ENCODE peak calls at places on chromosomes 6 and 20, in five cellular contexts. F is tibial nerve, E is esophagus muscularis mucosa, C is transverse colon, S is suprapubic skin. V is an unnamed sample. For H3K27me3, the result is how much of the 10 kb centered on the place peaks cover.

GRCh38 chr20:35215066-35215956 is 11.2 kb upstream of the MMP24 start:
- DNase-seq in F (no peak), S (no peak), E (no peak), C (no peak), V (no peak)

GRCh38 chr20:57990396-57990987 is 238.0 kb downstream of the ANKRD60 start:
- DNase-seq in E (no peak), C (no peak), F (no peak), S (no peak), V (no peak)

GRCh38 chr20:38892091-38892981 is 33.9 kb upstream of the FAM83D start:
- DNase-seq in C (peak), E (no peak), F (no peak), S (no peak), V (no peak)

GRCh38 chr6:79048611-79049010 is 29.4 kb downstream of the PHIP start:
- DNase-seq in S (no peak), C (no peak), E (no peak), F (no peak), V (no peak)

GRCh38 chr6:151136141-151136755 is 103.5 kb upstream of the AKAP12 start:
- DNase-seq in C (no peak), F (peak), S (no peak), E (no peak), V (no peak)

GRCh38 chr6:84773431-84774173 is 9.2 kb upstream of the TBX18 start:
- DNase-seq in E (peak), S (peak), C (no peak), F (peak), V (no peak)

GRCh38 chr6:84768442-84769174 is 4.2 kb upstream of the TBX18 start:
- DNase-seq in E (no peak), S (no peak), F (peak), C (no peak), V (no peak)

GRCh38 chr6:148364056-148364844 is 21.6 kb downstream of the SASH1 start:
- DNase-seq in F (no peak), E (no peak), C (no peak), S (no peak), V (no peak)

GRCh38 chr6:4008324-4009047 is 70.5 kb downstream of the FAM217A start:
- DNase-seq in C (no peak), S (no peak), F (no peak), E (no peak), V (no peak)

GRCh38 chr20:37968726-37969401 is 64.4 kb downstream of the TTI1 start:
- DNase-seq in C (no peak), F (no peak), S (peak), E (peak), V (no peak)

GRCh38 chr20:18750735-18751134 is 62.8 kb upstream of the SCP2D1 start:
- DNase-seq in E (no peak), C (no peak), F (no peak), S (no peak), V (no peak)

GRCh38 chr6:55963301-55963700 is 87.9 kb upstream of the BMP5 start:
- DNase-seq in E (no peak), C (no peak), F (no peak), S (no peak), V (no peak)

GRCh38 chr20:43576108-43576507 is 14.6 kb upstream of the IFT52 start:
- DNase-seq in S (no peak), C (no peak), E (no peak), F (no peak), V (no peak)

GRCh38 chr20:63695419-63696310 is 787 bp upstream of the TNFRSF6B start:
- DNase-seq in F (no peak), E (no peak), S (no peak), C (no peak), V (peak)

GRCh38 chr6:157240059-157240959 is 83.0 kb downstream of the TMEM242 start:
- DNase-seq in F (peak), E (peak), S (peak), C (peak), V (peak)

GRCh38 chr20:17721802-17722486 is 22.2 kb downstream of the BANF2 start:
- DNase-seq in E (no peak), F (no peak), C (peak), S (no peak), V (no peak)

GRCh38 chr6:2782356-2782708 is 17.1 kb downstream of the WRNIP1 start:
- DNase-seq in E (no peak), S (peak), F (no peak), C (no peak), V (no peak)

GRCh38 chr20:57698191-57698866 is 11.5 kb downstream of the PMEPA1 start:
- DNase-seq in F (no peak), E (no peak), C (peak), S (no peak), V (no peak)

GRCh38 chr20:32155017-32155965 is 45.8 kb downstream of the TM9SF4 start:
- DNase-seq in F (peak), S (peak), E (peak), C (peak), V (peak)

GRCh38 chr20:44483112-44483511 is 7.4 kb downstream of the TTPAL start:
- DNase-seq in S (peak), F (no peak), E (no peak), C (no peak), V (no peak)

GRCh38 chr20:12722096-12722495 is 286.7 kb upstream of the SPTLC3 start:
- DNase-seq in E (no peak), S (no peak), C (no peak), F (no peak), V (no peak)

GRCh38 chr20:62412194-62413024 is 5.3 kb upstream of the CABLES2 start:
- DNase-seq in S (no peak), F (no peak), C (peak), E (no peak), V (no peak)

GRCh38 chr6:111080713-111081112 is 6.6 kb upstream of the SLC16A10 start:
- DNase-seq in S (no peak), C (no peak), E (no peak), F (no peak), V (no peak)

GRCh38 chr6:159929819-159930218 is 39.0 kb downstream of the MAS1 start:
- DNase-seq in S (no peak), E (no peak), F (no peak), C (peak), V (no peak)

GRCh38 chr6:6039946-6040509 is 33.3 kb upstream of the NRN1 start:
- DNase-seq in E (no peak), F (no peak), C (no peak), S (no peak), V (no peak)

GRCh38 chr6:148545901-148546300 is 200.9 kb upstream of the UST start:
- DNase-seq in S (no peak), C (no peak), E (peak), F (no peak), V (no peak)

GRCh38 chr20:40332167-40332566 is 356.9 kb downstream of the MAFB start:
- DNase-seq in F (no peak), E (no peak), C (no peak), S (no peak), V (no peak)

GRCh38 chr6:167550936-167551633 is 226.2 kb downstream of the TTLL2 start:
- DNase-seq in C (peak), E (no peak), S (no peak), F (peak), V (peak)

GRCh38 chr6:149443411-149444181 is 41.2 kb downstream of the ZC3H12D start:
- DNase-seq in C (no peak), E (no peak), S (no peak), F (no peak), V (peak)

GRCh38 chr20:324177-325042 is 942 bp upstream of the SOX12 start:
- DNase-seq in C (peak), F (peak), S (peak), E (peak), V (peak)

GRCh38 chr20:47773381-47773786 is 11.9 kb downstream of the SULF2 start:
- DNase-seq in E (no peak), F (no peak), S (no peak), C (peak), V (no peak)

GRCh38 chr20:9375221-9375681 is 139.1 kb upstream of the LAMP5 start:
- DNase-seq in C (no peak), E (no peak), F (no peak), S (no peak), V (no peak)

DNA sequence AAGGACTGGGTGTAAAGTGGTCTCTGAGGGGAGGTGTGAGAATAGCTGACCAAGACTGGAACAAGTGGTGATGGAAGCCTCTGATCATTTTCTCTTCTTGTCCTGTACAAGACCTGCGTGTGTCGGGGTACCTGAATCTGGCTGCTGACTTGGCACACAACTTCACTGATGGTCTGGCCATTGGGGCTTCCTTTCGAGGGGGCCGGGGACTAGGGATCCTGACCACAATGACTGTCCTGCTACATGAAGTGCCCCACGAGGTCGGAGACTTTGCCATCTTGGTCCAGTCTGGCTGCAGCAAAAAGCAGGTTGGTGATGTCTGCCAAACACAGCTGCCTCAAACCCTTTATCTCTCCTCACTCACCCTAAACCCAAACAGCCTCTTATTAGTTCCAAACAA is 1.7 kb upstream of the HSD17B8 start:
- DNase-seq in C (no peak), S (no peak), F (no peak), E (no peak), V (no peak)
- TF ChIP-seq EP300 in C (no peak), S (no peak), F (no peak), E (no peak), V (no peak)

GRCh38 chr6:163459536-163459935 is 45.0 kb downstream of the QKI start:
- DNase-seq in F (no peak), C (no peak), E (no peak), S (no peak), V (no peak)
- H3K4me3 ChIP-seq in F (no peak), C (no peak), E (no peak), S (no peak), V (no peak)

GRCh38 chr6:13678255-13678983 is 33.2 kb downstream of the RANBP9 start:
- DNase-seq in F (no peak), E (no peak), S (no peak), C (no peak), V (no peak)
- H3K27me3 ChIP-seq in F (under half), E (under half), S (under half), C (under half), V (under half)

GRCh38 chr20:6576721-6577120 is 190.8 kb upstream of the BMP2 start:
- DNase-seq in S (no peak), C (no peak), F (no peak), E (no peak), V (no peak)

GRCh38 chr20:6579824-6580223 is 187.7 kb upstream of the BMP2 start:
- DNase-seq in S (no peak), E (no peak), C (no peak), F (no peak), V (no peak)

GRCh38 chr20:6580486-6580885 is 187.0 kb upstream of the BMP2 start:
- DNase-seq in F (no peak), S (no peak), C (no peak), E (peak), V (no peak)

GRCh38 chr20:6579417-6579816 is 188.1 kb upstream of the BMP2 start:
- DNase-seq in E (no peak), S (no peak), F (no peak), C (no peak), V (no peak)

GRCh38 chr20:6575912-6576391 is 191.5 kb upstream of the BMP2 start:
- DNase-seq in C (no peak), F (no peak), S (no peak), E (no peak), V (no peak)
- TF ChIP-seq EP300 in C (no peak), F (no peak), S (no peak), E (no peak), V (no peak)

GRCh38 chr6:144160452-144160851 is 10.1 kb downstream of the STX11 start:
- DNase-seq in F (no peak), S (no peak), C (no peak), E (no peak), V (no peak)

GRCh38 chr6:144162977-144163376 is 12.7 kb downstream of the STX11 start:
- DNase-seq in S (no peak), E (no peak), C (no peak), F (no peak), V (no peak)

GRCh38 chr6:144159231-144159630 is 8.9 kb downstream of the STX11 start:
- DNase-seq in S (no peak), F (no peak), E (no peak), C (no peak), V (no peak)

GRCh38 chr6:144159727-144160126 is 9.4 kb downstream of the STX11 start:
- DNase-seq in S (no peak), C (no peak), E (no peak), F (no peak), V (no peak)

GRCh38 chr6:144161970-144162369 is 11.7 kb downstream of the STX11 start:
- DNase-seq in F (no peak), E (no peak), C (no peak), S (no peak), V (no peak)
- H3K4me3 ChIP-seq in F (no peak), E (no peak), C (no peak), S (no peak), V (no peak)

DNA sequence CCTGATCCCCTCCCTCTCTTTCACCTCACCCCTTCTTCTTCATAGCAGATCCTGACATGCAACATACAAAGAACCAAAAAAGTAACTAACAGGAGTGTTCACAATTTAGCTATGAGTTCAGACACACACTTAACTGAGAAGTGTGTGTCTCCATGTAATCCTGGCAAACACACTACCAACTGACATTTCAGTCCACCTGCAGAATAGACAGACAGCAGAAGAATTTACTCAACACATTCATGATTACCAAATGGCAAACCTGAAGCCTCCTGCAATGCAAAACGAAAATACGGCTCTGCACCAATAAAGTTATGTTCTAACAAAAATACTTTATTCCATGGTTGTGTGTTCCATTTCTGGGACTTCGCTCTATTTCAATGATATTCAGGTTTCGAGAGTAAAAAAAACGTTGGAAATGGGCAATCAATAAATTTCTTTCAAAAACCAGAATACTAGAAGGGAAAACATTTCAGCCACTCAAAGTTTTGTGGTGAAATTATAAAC is 2.6 kb downstream of the BACH2 start:
- DNase-seq in F (no peak), C (no peak), E (no peak), S (no peak), V (no peak)
- H3K27me3 ChIP-seq in F (under half), C (half or more), E (under half), S (under half), V (under half)

GRCh38 chr6:7540595-7540994 is 876 bp upstream of the DSP start:
- DNase-seq in S (no peak), F (no peak), E (peak), C (no peak), V (no peak)

GRCh38 chr6:7542878-7543394 is 1.5 kb downstream of the DSP start:
- DNase-seq in S (peak), F (no peak), E (peak), C (peak), V (peak)

GRCh38 chr6:7542065-7542877 is 800 bp downstream of the DSP start:
- DNase-seq in E (peak), S (no peak), F (no peak), C (peak), V (no peak)

GRCh38 chr6:7543761-7544424 is 2.4 kb downstream of the DSP start:
- DNase-seq in E (peak), C (no peak), F (no peak), S (no peak), V (no peak)

GRCh38 chr6:7541175-7542064 is at the start of gene DSP:
- DNase-seq in F (no peak), E (peak), S (peak), C (peak), V (no peak)
- TF ChIP-seq EP300 in F (no peak), E (no peak), S (no peak), C (peak), V (no peak)

DNA sequence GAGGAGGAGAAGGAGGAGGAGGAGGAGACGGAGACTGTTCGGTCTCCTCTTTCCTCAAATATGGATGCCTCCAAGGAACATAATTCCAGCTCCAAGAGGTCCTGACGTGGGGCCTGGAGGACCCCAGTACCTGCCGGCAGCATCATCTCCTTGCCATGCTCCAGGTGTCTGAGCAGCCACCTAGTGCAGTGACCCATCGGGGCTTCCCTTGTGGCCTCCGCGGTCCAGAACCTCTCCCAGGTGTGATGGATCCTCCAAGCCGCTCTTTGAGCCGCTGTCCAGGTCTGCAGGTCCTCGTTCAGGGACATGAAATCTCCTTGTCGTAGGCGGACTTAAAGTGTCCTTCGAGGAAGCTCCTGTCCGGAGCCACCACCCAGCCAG is 35.8 kb upstream of the HLA-C start:
- DNase-seq in S (no peak), F (no peak), C (no peak), E (no peak), V (no peak)
- H3K4me3 ChIP-seq in S (peak), F (no peak), C (peak), E (no peak), V (no peak)

DNA sequence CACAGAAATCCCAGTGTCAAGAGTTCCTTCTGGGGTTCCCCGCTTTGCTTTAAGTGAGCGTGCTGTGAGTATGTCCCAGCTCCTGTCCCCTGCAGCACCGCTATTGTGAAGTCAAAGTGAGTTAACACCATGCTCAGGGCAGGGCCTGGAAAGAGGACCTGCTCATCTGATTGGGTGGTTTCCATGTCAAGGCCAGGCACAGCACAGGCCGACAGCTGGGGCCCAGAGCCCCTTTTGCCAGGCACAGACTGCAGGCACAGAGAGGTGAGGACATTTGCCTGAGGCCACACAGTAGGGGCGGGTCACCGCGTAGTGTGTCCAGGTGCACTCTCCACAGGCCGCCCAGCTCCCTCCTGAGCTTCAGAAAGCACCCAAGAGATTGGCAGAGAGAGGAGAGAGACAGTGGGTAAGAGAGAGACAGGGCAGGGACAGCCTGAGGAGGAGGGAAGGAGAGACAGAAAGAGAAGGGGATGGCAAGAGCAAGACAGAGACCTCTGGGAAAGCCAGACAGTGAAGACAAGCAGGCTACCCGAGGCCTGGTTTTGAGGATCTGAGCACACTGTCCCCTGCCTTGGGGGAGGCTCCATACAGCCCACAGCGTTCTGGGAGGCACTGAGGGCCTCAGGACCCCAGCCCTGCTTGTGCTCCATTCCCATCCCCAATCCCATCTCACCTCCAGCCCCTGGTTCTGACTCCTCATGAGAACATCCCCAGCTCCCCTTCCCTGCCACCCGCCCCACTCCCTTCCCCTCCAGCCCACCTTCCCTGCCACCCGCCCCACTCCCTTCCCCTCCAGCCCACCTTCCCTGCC is 6.5 kb upstream of the BPIFB1 start:
- DNase-seq in F (no peak), E (no peak), C (no peak), S (peak), V (no peak)
- H3K27me3 ChIP-seq in F (under half), E (under half), C (under half), S (under half), V (under half)

V was measured in sigmoid colon.